ENCODE peak calls at places on chromosomes 2 and 18, in four cellular contexts. L, I, K and X are unnamed samples.

GRCh38 chr2:239285071-239285931 is 115.5 kb downstream of the HDAC4 start:
- DNase-seq in L (no peak), I (no peak), K (no peak), X (no peak)

GRCh38 chr2:118221952-118222594 is 133.8 kb downstream of the INSIG2 start:
- DNase-seq in L (peak), I (peak), K (peak), X (peak)

GRCh38 chr2:60960706-60961105 is 56.8 kb upstream of the PEX13 start:
- DNase-seq in L (no peak), I (no peak), K (no peak), X (no peak)

GRCh38 chr18:7871560-7872456 is 304.7 kb downstream of the PTPRM start:
- DNase-seq in L (peak), I (no peak), K (no peak), X (peak)

GRCh38 chr2:147792966-147793617 is 51.7 kb upstream of the ACVR2A start:
- DNase-seq in L (peak), I (no peak), K (no peak), X (peak)

GRCh38 chr2:230898016-230898415 is 27.0 kb downstream of the GPR55 start:
- DNase-seq in L (no peak), I (no peak), K (no peak), X (no peak)

GRCh38 chr18:48152549-48152948 is 222.1 kb upstream of the SMAD2 start:
- DNase-seq in L (peak), I (no peak), K (no peak), X (peak)

GRCh38 chr18:59884331-59884730 is 15.5 kb upstream of the PMAIP1 start:
- DNase-seq in L (no peak), I (no peak), K (no peak), X (no peak)

GRCh38 chr2:8935984-8936383 is 67.5 kb downstream of the MBOAT2 start:
- DNase-seq in L (no peak), I (no peak), K (no peak), X (no peak)

GRCh38 chr2:4047961-4048891 is 344.9 kb downstream of the DCDC2C start:
- DNase-seq in L (no peak), I (no peak), K (no peak), X (no peak)

GRCh38 chr2:114925296-114926255 is 483.1 kb downstream of the DPP10 start:
- DNase-seq in L (no peak), I (no peak), K (no peak), X (no peak)

GRCh38 chr2:120647487-120647886 is 88.2 kb upstream of the GLI2 start:
- DNase-seq in L (peak), I (peak), K (peak), X (peak)

GRCh38 chr2:27932396-27932795 is 41.9 kb downstream of the BABAM2 start:
- DNase-seq in L (peak), I (peak), K (no peak), X (peak)

GRCh38 chr2:173226899-173227692 is 127.6 kb upstream of the CDCA7 start:
- DNase-seq in L (no peak), I (no peak), K (no peak), X (no peak)

GRCh38 chr18:49277395-49278036 is 182.9 kb downstream of the DYM start:
- DNase-seq in L (peak), I (no peak), K (no peak), X (no peak)

GRCh38 chr18:4232656-4233055 is 222.5 kb downstream of the DLGAP1 start:
- DNase-seq in L (no peak), I (no peak), K (no peak), X (no peak)

GRCh38 chr2:216904554-216904953 is 44.7 kb upstream of the TNP1 start:
- DNase-seq in L (no peak), I (no peak), K (no peak), X (no peak)

GRCh38 chr18:37321578-37322496 is 243.8 kb downstream of the CELF4 start:
- DNase-seq in L (no peak), I (no peak), K (no peak), X (no peak)

GRCh38 chr2:178404380-178404767 is 46.6 kb downstream of the PRKRA start:
- DNase-seq in L (peak), I (no peak), K (peak), X (peak)

GRCh38 chr2:101274142-101274541 is 21.5 kb downstream of the CNOT11 start:
- DNase-seq in L (no peak), I (no peak), K (no peak), X (no peak)

GRCh38 chr2:222751821-222752719 is 80.6 kb downstream of the MOGAT1 start:
- DNase-seq in L (no peak), I (no peak), K (no peak), X (no peak)

GRCh38 chr2:88597168-88597567 is 30.1 kb downstream of the EIF2AK3 start:
- DNase-seq in L (no peak), I (no peak), K (no peak), X (no peak)

GRCh38 chr18:13136689-13137040 is 81.9 kb upstream of the LDLRAD4 start:
- DNase-seq in L (peak), I (no peak), K (no peak), X (peak)

GRCh38 chr18:13137041-13137938 is 81.3 kb upstream of the LDLRAD4 start:
- DNase-seq in L (no peak), I (no peak), K (no peak), X (peak)

GRCh38 chr18:13137939-13138821 is 80.4 kb upstream of the LDLRAD4 start:
- DNase-seq in L (no peak), I (no peak), K (no peak), X (peak)

GRCh38 chr18:13134551-13135401 is 83.8 kb upstream of the LDLRAD4 start:
- DNase-seq in L (no peak), I (no peak), K (no peak), X (no peak)

GRCh38 chr18:13136056-13136688 is 82.4 kb upstream of the LDLRAD4 start:
- DNase-seq in L (peak), I (no peak), K (no peak), X (no peak)
- H3K4me3 ChIP-seq in L (peak), I (no peak), K (peak), X (peak)

GRCh38 chr2:190062617-190063016 is at the start of gene MSTN:
- DNase-seq in L (no peak), I (no peak), K (no peak), X (no peak)
- H3K4me3 ChIP-seq in L (no peak), I (no peak), K (no peak), X (no peak)

DNA sequence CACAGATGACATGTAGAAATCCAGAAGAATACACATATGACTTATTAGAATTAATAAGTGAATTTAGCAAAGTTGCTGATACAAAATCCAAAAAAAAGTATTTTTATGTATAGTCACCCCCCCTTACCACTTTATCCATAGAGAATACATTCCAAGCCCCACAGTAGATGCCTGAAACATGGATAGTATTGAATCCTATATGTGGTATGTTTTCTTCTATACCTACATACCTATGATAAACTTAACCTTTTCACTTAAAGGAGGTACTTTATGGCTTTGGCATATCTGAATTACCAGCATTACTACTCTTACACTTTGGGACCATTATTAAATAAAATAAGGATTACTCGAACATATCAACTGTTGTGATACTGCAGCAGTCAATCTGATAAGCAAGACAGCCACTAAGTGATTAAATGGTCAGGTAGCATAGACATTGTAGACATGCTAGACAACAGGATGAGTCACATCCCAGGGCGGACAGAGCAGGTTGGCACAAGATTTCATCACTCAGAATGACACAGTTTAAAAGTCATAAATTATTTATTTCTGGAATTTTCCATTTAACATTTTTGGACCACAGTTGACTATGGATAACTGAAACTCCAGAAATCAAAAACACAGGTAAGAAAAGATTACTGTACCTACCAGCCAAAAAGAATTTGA is 208.2 kb upstream of the CHAC2 start:
- DNase-seq in L (peak), I (peak), K (no peak), X (no peak)
- H3K4me3 ChIP-seq in L (peak), I (no peak), K (no peak), X (no peak)

GRCh38 chr18:5895886-5896740 is 791 bp upstream of the TMEM200C start:
- DNase-seq in L (no peak), I (no peak), K (no peak), X (no peak)

GRCh38 chr18:5894215-5894612 is 1.1 kb downstream of the TMEM200C start:
- DNase-seq in L (no peak), I (no peak), K (no peak), X (no peak)

GRCh38 chr18:5895300-5895885 is at the start of gene TMEM200C:
- DNase-seq in L (no peak), I (no peak), K (no peak), X (no peak)

GRCh38 chr18:5892772-5893431 is 2.4 kb downstream of the TMEM200C start:
- DNase-seq in L (no peak), I (no peak), K (no peak), X (no peak)

GRCh38 chr18:5894613-5895299 is 566 bp downstream of the TMEM200C start:
- DNase-seq in L (no peak), I (no peak), K (no peak), X (no peak)
- H3K4me3 ChIP-seq in L (no peak), I (no peak), K (no peak), X (no peak)

DNA sequence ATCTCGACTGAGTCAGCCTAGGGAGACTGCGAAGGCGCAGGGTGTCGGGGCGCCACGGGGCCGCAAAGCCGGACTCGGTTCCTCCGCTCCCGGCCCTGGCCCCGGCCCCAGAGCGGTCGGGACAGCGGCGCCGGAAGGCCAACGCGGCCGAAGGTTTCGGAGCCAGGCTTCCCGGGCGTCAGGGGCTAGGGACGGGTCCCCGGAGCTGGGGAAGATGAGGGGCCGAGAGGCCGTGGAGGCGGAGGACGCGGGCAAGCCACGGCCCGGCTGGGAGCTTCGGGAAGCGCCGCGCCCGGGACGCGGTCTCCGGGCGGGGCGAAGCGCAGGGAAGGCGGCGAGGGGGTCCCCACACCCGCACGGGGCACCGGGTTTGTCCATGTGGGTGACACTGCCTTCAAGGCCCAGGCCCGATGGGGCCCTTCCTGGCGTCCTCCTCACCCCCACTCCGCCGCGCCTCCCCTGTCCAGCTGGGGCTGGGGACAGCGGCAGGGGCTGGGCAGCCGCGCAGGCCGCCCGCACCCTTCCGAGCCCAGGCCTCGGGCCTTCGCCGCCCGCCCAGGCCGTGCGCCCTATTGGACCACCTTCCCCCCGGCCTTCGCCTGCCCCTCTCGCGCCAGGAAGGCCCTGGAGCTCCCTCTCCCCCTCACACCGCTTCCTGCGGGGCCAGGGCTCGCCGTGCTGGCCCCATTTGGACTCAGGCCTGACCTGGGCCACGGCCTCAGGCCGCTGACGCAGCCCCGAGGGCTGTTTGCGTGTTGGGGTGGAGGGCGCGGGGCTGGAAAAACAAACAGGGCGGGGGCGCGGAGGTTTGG is 12.6 kb upstream of the SIX3 start:
- DNase-seq in L (peak), I (no peak), K (no peak), X (no peak)
- H3K4me3 ChIP-seq in L (no peak), I (no peak), K (no peak), X (no peak)